ENCODE peak calls at places on chromosomes 4 and X, in six cellular contexts. One of them, this sample, is unnamed.
A peak's percentile ranks its signal among the peaks of the same experiment; 100 is the strongest.

GRCh38 chr4:8665406-8666360 is 73.1 kb downstream of the CPZ start:
- DNase-seq in activated B cell treated with CpG ODN at 0.5 μM for 24 hours: no peak
- DNase-seq in dorsolateral prefrontal cortex: no peak
- DNase-seq in HFF-Myc: no peak
- DNase-seq in cardiac muscle cell: no peak
- DNase-seq in GM12878: no peak
- DNase-seq in this sample: peak; percentile 36

GRCh38 chr4:89957527-89957926 is 62.9 kb downstream of the MMRN1 start:
- DNase-seq in HFF-Myc: no peak
- DNase-seq in activated B cell treated with CpG ODN at 0.5 μM for 24 hours: no peak
- DNase-seq in dorsolateral prefrontal cortex: no peak
- DNase-seq in GM12878: no peak
- DNase-seq in cardiac muscle cell: no peak
- DNase-seq in this sample: no peak

GRCh38 chr4:168119870-168120269 is 27.5 kb downstream of the ANXA10 start:
- DNase-seq in cardiac muscle cell: peak; percentile 31
- DNase-seq in dorsolateral prefrontal cortex: no peak
- DNase-seq in GM12878: no peak
- DNase-seq in HFF-Myc: no peak
- DNase-seq in activated B cell treated with CpG ODN at 0.5 μM for 24 hours: no peak
- DNase-seq in this sample: no peak

GRCh38 chr4:105474110-105474518 is 252 bp upstream of the PPA2 start:
- DNase-seq in dorsolateral prefrontal cortex: no peak
- DNase-seq in activated B cell treated with CpG ODN at 0.5 μM for 24 hours: no peak
- DNase-seq in cardiac muscle cell: peak; percentile 91
- DNase-seq in HFF-Myc: peak; percentile 62
- DNase-seq in GM12878: no peak
- DNase-seq in this sample: peak; percentile 82

GRCh38 chr4:84531689-84532088 is 32.6 kb upstream of the NKX6-1 start:
- DNase-seq in GM12878: no peak
- DNase-seq in cardiac muscle cell: no peak
- DNase-seq in HFF-Myc: no peak
- DNase-seq in dorsolateral prefrontal cortex: no peak
- DNase-seq in activated B cell treated with CpG ODN at 0.5 μM for 24 hours: no peak
- DNase-seq in this sample: no peak

GRCh38 chr4:141027421-141027820 is 105.8 kb downstream of the RNF150 start:
- DNase-seq in cardiac muscle cell: peak; percentile 8
- DNase-seq in dorsolateral prefrontal cortex: no peak
- DNase-seq in activated B cell treated with CpG ODN at 0.5 μM for 24 hours: no peak
- DNase-seq in GM12878: no peak
- DNase-seq in HFF-Myc: no peak
- DNase-seq in this sample: no peak

GRCh38 chr4:8150152-8151090 is 8.2 kb downstream of the ABLIM2 start:
- DNase-seq in dorsolateral prefrontal cortex: no peak
- DNase-seq in GM12878: no peak
- DNase-seq in cardiac muscle cell: no peak
- DNase-seq in activated B cell treated with CpG ODN at 0.5 μM for 24 hours: no peak
- DNase-seq in HFF-Myc: no peak
- DNase-seq in this sample: no peak

GRCh38 chr4:24121395-24122175 is 231.7 kb upstream of the PPARGC1A start:
- DNase-seq in dorsolateral prefrontal cortex: no peak
- DNase-seq in HFF-Myc: no peak
- DNase-seq in cardiac muscle cell: no peak
- DNase-seq in activated B cell treated with CpG ODN at 0.5 μM for 24 hours: no peak
- DNase-seq in GM12878: no peak
- DNase-seq in this sample: no peak

GRCh38 chrX:65933085-65933589 is 106.7 kb downstream of the VSIG4 start:
- DNase-seq in HFF-Myc: no peak
- DNase-seq in activated B cell treated with CpG ODN at 0.5 μM for 24 hours: no peak
- DNase-seq in cardiac muscle cell: no peak
- DNase-seq in GM12878: no peak
- DNase-seq in dorsolateral prefrontal cortex: no peak
- DNase-seq in this sample: no peak

GRCh38 chr4:53119685-53120084 is 246.2 kb downstream of the SCFD2 start:
- DNase-seq in dorsolateral prefrontal cortex: no peak
- DNase-seq in cardiac muscle cell: peak; percentile 89
- DNase-seq in activated B cell treated with CpG ODN at 0.5 μM for 24 hours: no peak
- DNase-seq in GM12878: no peak
- DNase-seq in HFF-Myc: no peak
- DNase-seq in this sample: no peak

DNA sequence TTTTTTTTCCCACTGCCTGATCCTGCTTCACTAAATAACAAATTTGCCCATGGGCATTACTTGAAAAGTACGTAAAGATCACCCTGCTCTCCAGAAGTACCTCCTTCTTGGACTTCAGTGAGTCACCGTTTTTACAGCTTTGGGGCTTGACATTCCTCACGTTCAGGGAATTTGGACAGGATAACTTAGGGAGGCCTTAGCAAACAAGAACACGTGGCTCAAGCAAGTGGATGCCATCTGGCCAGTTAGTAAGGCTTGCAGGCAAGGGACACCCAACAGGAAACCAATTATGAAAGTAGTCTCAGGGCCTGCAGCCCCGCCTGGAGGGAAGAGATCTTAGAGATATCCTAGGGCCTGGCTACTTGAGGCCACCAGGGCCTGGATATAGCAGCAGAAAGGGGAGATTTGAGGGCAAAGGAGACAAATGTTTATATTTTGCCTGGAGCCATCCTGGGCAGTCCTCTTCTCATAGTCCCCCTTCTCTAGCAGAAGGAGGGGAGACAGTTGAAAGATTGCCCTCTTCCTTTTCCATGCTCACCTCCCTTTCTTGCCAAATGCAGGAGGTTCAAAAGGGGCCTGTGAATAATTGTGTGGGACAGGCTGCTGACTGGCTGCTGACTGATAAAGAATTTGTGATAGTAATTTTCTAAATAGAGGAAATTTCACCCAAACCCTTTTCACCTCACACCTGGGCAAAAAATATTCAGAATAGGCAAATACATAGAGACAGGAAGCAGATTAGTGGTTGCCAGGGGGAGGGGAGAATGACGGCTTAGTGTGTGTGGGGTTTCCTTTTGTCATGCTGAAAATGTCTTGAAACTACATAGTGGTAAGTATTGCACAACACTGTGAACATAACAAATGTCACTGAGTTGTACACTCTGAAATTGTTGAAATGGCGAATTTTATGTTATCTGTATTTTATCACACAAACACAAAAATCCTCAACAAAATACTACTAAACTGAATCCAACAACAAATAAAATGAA is 60.4 kb upstream of the PLAC1 start:
- DNase-seq in activated B cell treated with CpG ODN at 0.5 μM for 24 hours: no peak
- DNase-seq in dorsolateral prefrontal cortex: no peak
- DNase-seq in cardiac muscle cell: peak; percentile 92
- DNase-seq in GM12878: peak; percentile 25
- DNase-seq in HFF-Myc: peak; percentile 98
- DNase-seq in this sample: no peak
- TF ChIP-seq CTCF in activated B cell treated with CpG ODN at 0.5 μM for 24 hours: no peak
- TF ChIP-seq CTCF in dorsolateral prefrontal cortex: no peak
- TF ChIP-seq CTCF in cardiac muscle cell: no peak
- TF ChIP-seq CTCF in GM12878: no peak
- TF ChIP-seq CTCF in HFF-Myc: peak; percentile 15
- TF ChIP-seq CTCF in this sample: no peak

DNA sequence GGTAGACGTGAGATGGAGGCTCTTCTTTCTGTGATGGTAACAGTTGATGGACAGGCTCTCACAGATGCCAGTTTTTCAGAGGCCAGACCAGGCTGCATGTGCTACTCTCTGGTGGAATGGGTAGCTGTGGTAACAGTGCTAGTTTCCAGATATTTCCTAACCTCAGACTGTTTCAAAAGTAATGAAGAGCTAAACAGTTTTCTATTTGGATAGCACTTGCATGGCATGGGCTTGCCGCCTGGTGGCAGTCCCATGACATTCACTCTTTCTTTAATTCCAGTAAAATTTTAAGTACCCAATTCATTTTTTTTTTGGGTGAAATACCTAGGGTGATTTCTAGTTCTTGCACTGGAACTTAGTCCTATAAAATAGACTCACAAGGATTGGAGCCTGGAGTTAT is 220.2 kb upstream of the MAD2L1 start:
- DNase-seq in dorsolateral prefrontal cortex: no peak
- DNase-seq in activated B cell treated with CpG ODN at 0.5 μM for 24 hours: no peak
- DNase-seq in cardiac muscle cell: no peak
- DNase-seq in GM12878: no peak
- DNase-seq in HFF-Myc: no peak
- DNase-seq in this sample: no peak
- TF ChIP-seq CTCF in dorsolateral prefrontal cortex: no peak
- TF ChIP-seq CTCF in activated B cell treated with CpG ODN at 0.5 μM for 24 hours: no peak
- TF ChIP-seq CTCF in cardiac muscle cell: no peak
- TF ChIP-seq CTCF in GM12878: no peak
- TF ChIP-seq CTCF in HFF-Myc: no peak
- TF ChIP-seq CTCF in this sample: no peak

GRCh38 chr4:127778102-127778501 is 4.0 kb upstream of the HSPA4L start:
- DNase-seq in cardiac muscle cell: no peak
- DNase-seq in activated B cell treated with CpG ODN at 0.5 μM for 24 hours: no peak
- DNase-seq in GM12878: no peak
- DNase-seq in HFF-Myc: no peak
- DNase-seq in dorsolateral prefrontal cortex: no peak
- DNase-seq in this sample: no peak
- TF ChIP-seq CTCF in cardiac muscle cell: no peak
- TF ChIP-seq CTCF in activated B cell treated with CpG ODN at 0.5 μM for 24 hours: no peak
- TF ChIP-seq CTCF in GM12878: no peak
- TF ChIP-seq CTCF in HFF-Myc: no peak
- TF ChIP-seq CTCF in dorsolateral prefrontal cortex: no peak
- TF ChIP-seq CTCF in this sample: no peak

GRCh38 chrX:10467793-10468192 is 152.6 kb downstream of the MID1 start:
- DNase-seq in cardiac muscle cell: peak; percentile 80
- DNase-seq in dorsolateral prefrontal cortex: no peak
- DNase-seq in GM12878: no peak
- DNase-seq in activated B cell treated with CpG ODN at 0.5 μM for 24 hours: no peak
- DNase-seq in HFF-Myc: no peak
- DNase-seq in this sample: no peak

GRCh38 chrX:10474510-10474909 is 145.9 kb downstream of the MID1 start:
- DNase-seq in cardiac muscle cell: no peak
- DNase-seq in HFF-Myc: no peak
- DNase-seq in dorsolateral prefrontal cortex: no peak
- DNase-seq in activated B cell treated with CpG ODN at 0.5 μM for 24 hours: no peak
- DNase-seq in GM12878: no peak
- DNase-seq in this sample: no peak

GRCh38 chrX:10465254-10465653 is 155.1 kb downstream of the MID1 start:
- DNase-seq in cardiac muscle cell: no peak
- DNase-seq in activated B cell treated with CpG ODN at 0.5 μM for 24 hours: no peak
- DNase-seq in dorsolateral prefrontal cortex: no peak
- DNase-seq in HFF-Myc: no peak
- DNase-seq in GM12878: no peak
- DNase-seq in this sample: no peak

GRCh38 chrX:10471426-10471825 is 149.0 kb downstream of the MID1 start:
- DNase-seq in activated B cell treated with CpG ODN at 0.5 μM for 24 hours: no peak
- DNase-seq in HFF-Myc: no peak
- DNase-seq in GM12878: no peak
- DNase-seq in dorsolateral prefrontal cortex: no peak
- DNase-seq in cardiac muscle cell: no peak
- DNase-seq in this sample: no peak

DNA sequence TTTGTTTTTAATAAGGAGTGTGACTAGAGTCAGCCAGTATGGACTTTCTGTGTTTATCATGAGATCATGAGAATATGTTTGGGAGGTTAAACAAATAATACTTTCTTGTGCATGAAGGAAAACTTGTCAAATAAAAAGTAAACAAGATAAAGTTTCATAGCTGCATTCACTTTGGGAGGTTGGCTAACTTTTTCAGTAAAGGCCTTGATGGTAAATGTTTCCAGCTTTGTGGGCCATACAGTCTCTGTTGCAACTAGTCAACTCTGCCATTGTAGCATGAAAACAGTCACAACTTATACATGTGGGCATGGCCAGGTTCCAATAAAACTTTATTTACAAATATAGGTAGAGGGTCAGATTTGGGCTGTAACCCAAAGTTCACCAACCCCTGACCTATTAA is 150.4 kb downstream of the MID1 start:
- DNase-seq in cardiac muscle cell: no peak
- DNase-seq in dorsolateral prefrontal cortex: no peak
- DNase-seq in GM12878: no peak
- DNase-seq in activated B cell treated with CpG ODN at 0.5 μM for 24 hours: no peak
- DNase-seq in HFF-Myc: no peak
- DNase-seq in this sample: no peak
- TF ChIP-seq CTCF in cardiac muscle cell: no peak
- TF ChIP-seq CTCF in dorsolateral prefrontal cortex: no peak
- TF ChIP-seq CTCF in GM12878: no peak
- TF ChIP-seq CTCF in activated B cell treated with CpG ODN at 0.5 μM for 24 hours: no peak
- TF ChIP-seq CTCF in HFF-Myc: no peak
- TF ChIP-seq CTCF in this sample: no peak

GRCh38 chr4:2243682-2244380 is 1.9 kb upstream of the HAUS3 start:
- DNase-seq in cardiac muscle cell: peak; percentile 65
- DNase-seq in GM12878: no peak
- DNase-seq in HFF-Myc: no peak
- DNase-seq in activated B cell treated with CpG ODN at 0.5 μM for 24 hours: no peak
- DNase-seq in dorsolateral prefrontal cortex: peak; percentile 32
- DNase-seq in this sample: peak; percentile 50

GRCh38 chr4:2241003-2241402 is 918 bp downstream of the HAUS3 start:
- DNase-seq in GM12878: no peak
- DNase-seq in activated B cell treated with CpG ODN at 0.5 μM for 24 hours: no peak
- DNase-seq in dorsolateral prefrontal cortex: no peak
- DNase-seq in cardiac muscle cell: no peak
- DNase-seq in HFF-Myc: no peak
- DNase-seq in this sample: no peak

GRCh38 chr4:2245787-2246275 is 3.9 kb upstream of the HAUS3 start:
- DNase-seq in dorsolateral prefrontal cortex: no peak
- DNase-seq in GM12878: no peak
- DNase-seq in cardiac muscle cell: no peak
- DNase-seq in activated B cell treated with CpG ODN at 0.5 μM for 24 hours: no peak
- DNase-seq in HFF-Myc: no peak
- DNase-seq in this sample: no peak

GRCh38 chr4:2244947-2245786 is 3.2 kb upstream of the HAUS3 start:
- DNase-seq in HFF-Myc: no peak
- DNase-seq in dorsolateral prefrontal cortex: no peak
- DNase-seq in activated B cell treated with CpG ODN at 0.5 μM for 24 hours: no peak
- DNase-seq in cardiac muscle cell: no peak
- DNase-seq in GM12878: no peak
- DNase-seq in this sample: no peak

GRCh38 chr4:2241410-2242353 is at the start of the genes HAUS3 and POLN:
- DNase-seq in cardiac muscle cell: peak; percentile 98
- DNase-seq in activated B cell treated with CpG ODN at 0.5 μM for 24 hours: peak; percentile 99
- DNase-seq in HFF-Myc: peak; percentile 94
- DNase-seq in GM12878: peak; percentile 94
- DNase-seq in dorsolateral prefrontal cortex: peak; percentile 96
- DNase-seq in this sample: peak; percentile 99
- TF ChIP-seq CTCF in cardiac muscle cell: no peak
- TF ChIP-seq CTCF in activated B cell treated with CpG ODN at 0.5 μM for 24 hours: no peak
- TF ChIP-seq CTCF in HFF-Myc: no peak
- TF ChIP-seq CTCF in GM12878: no peak
- TF ChIP-seq CTCF in dorsolateral prefrontal cortex: no peak
- TF ChIP-seq CTCF in this sample: no peak

This sample was measured in CD14-positive monocyte.